ENCODE peak calls at places on chromosomes 4 and X, in seven cellular contexts. X is upper lobe of right lung; D is psoas muscle; H is non-pigmented ciliary epithelial cell; A is activated effector memory CD4-positive, alpha-beta T cell treated with Interleukin-2 at 50 U/mL for 16 hours; T is effector CD4-positive, alpha-beta T cell; S is NCI-H2029. I is an unnamed sample.
A peak's percentile ranks its signal among the peaks of the same experiment; 100 is the strongest.

GRCh38 chrX:50988649-50989048 is 78.1 kb downstream of the BMP15 start:
- DNase-seq in D (no peak), S (no peak), T (no peak), A (no peak), H (no peak), X (no peak), I (no peak)

GRCh38 chr4:173410106-173410505 is 11.2 kb upstream of the SCRG1 start:
- DNase-seq in S (no peak), X (no peak), H (no peak), D (no peak), A (no peak), T (no peak), I (no peak)

GRCh38 chr4:8580321-8581093 is at the start of gene GPR78:
- DNase-seq in H (no peak), T (no peak), S (no peak), D (peak; percentile 60), X (peak; percentile 81), A (no peak), I (no peak)

GRCh38 chrX:93874554-93874953 is 200.5 kb downstream of the FAM133A start:
- DNase-seq in T (no peak), D (no peak), S (no peak), A (no peak), H (no peak), X (no peak), I (no peak)

GRCh38 chrX:72048515-72049455 is 82.9 kb downstream of the RTL5 start:
- DNase-seq in S (no peak), D (no peak), H (no peak), X (no peak), A (no peak), T (no peak), I (no peak)

GRCh38 chrX:115023139-115023538 is 5.7 kb upstream of the IL13RA2 start:
- DNase-seq in H (peak; percentile 55), A (no peak), T (no peak), S (no peak), X (no peak), D (no peak), I (peak; percentile 6)

GRCh38 chrX:117985241-117985640 is 131.4 kb downstream of the KLHL13 start:
- DNase-seq in S (no peak), T (no peak), X (no peak), D (no peak), A (no peak), H (no peak), I (no peak)

GRCh38 chrX:69968956-69969355 is 80.8 kb downstream of the AWAT2 start:
- DNase-seq in D (no peak), H (no peak), T (no peak), S (no peak), X (no peak), A (no peak), I (no peak)